ENCODE peak calls at places on chromosome 11, in four cellular contexts. Y is SK-N-SH, P is HepG2, K is K562. V is an unnamed sample. For H3K4me1, the result is how much of the 10 kb centered on the place peaks cover.

GRCh38 chr11:15124528-15124927 is 9.8 kb downstream of the INSC start:
- DNase-seq in Y (no peak), P (no peak), K (no peak), V (no peak)

GRCh38 chr11:120224386-120224785 is 13.6 kb downstream of the OAF start:
- DNase-seq in Y (no peak), P (no peak), K (no peak), V (no peak)

GRCh38 chr11:75223954-75224643 is 16.5 kb upstream of the TPBGL start:
- DNase-seq in Y (no peak), P (peak), K (peak), V (no peak)

GRCh38 chr11:85783758-85784157 is 27.2 kb downstream of the SYTL2 start:
- DNase-seq in Y (no peak), P (no peak), K (no peak), V (no peak)

GRCh38 chr11:128949791-128950454 is 7.3 kb upstream of the TP53AIP1 start:
- DNase-seq in Y (no peak), P (no peak), K (no peak), V (no peak)

GRCh38 chr11:34250732-34251639 is 106.8 kb downstream of the ABTB2 start:
- DNase-seq in Y (peak), P (no peak), K (peak), V (peak)

GRCh38 chr11:64947202-64947814 is 11.6 kb upstream of the GPHA2 start:
- DNase-seq in Y (no peak), P (no peak), K (peak), V (no peak)

GRCh38 chr11:59802639-59803176 is 7.9 kb downstream of the MRPL16 start:
- DNase-seq in Y (peak), P (peak), K (peak), V (peak)

GRCh38 chr11:23688835-23689234 is 808.0 kb upstream of the LUZP2 start:
- DNase-seq in Y (no peak), P (no peak), K (no peak), V (no peak)

GRCh38 chr11:117300301-117300700 is 9.2 kb downstream of the BACE1-AS start:
- DNase-seq in Y (peak), P (peak), K (no peak), V (no peak)

GRCh38 chr11:102986815-102987214 is 31.3 kb upstream of the MMP13 start:
- DNase-seq in Y (no peak), P (no peak), K (no peak), V (no peak)

GRCh38 chr11:76772100-76772782 is 10.9 kb upstream of the TSKU start:
- DNase-seq in Y (no peak), P (peak), K (no peak), V (no peak)

GRCh38 chr11:33461726-33462125 is 204.5 kb downstream of the HIPK3 start:
- DNase-seq in Y (no peak), P (no peak), K (no peak), V (no peak)

GRCh38 chr11:12721816-12722604 is 47.8 kb downstream of the TEAD1 start:
- DNase-seq in Y (no peak), P (no peak), K (no peak), V (no peak)

GRCh38 chr11:96794152-96794551 is 404.3 kb downstream of the JRKL start:
- DNase-seq in Y (no peak), P (no peak), K (no peak), V (no peak)

GRCh38 chr11:130585545-130585944 is 137.1 kb downstream of the ADAMTS15 start:
- DNase-seq in Y (no peak), P (no peak), K (no peak), V (no peak)

GRCh38 chr11:21963013-21963412 is 229.9 kb upstream of the ANO5 start:
- DNase-seq in Y (no peak), P (no peak), K (no peak), V (no peak)

GRCh38 chr11:6635082-6635932 is 16.1 kb upstream of the TPP1 start:
- DNase-seq in Y (no peak), P (peak), K (peak), V (no peak)

GRCh38 chr11:121892863-121893262 is 223.2 kb downstream of the BLID start:
- DNase-seq in Y (no peak), P (no peak), K (no peak), V (no peak)

GRCh38 chr11:14300661-14301304 is 58.2 kb downstream of the RRAS2 start:
- DNase-seq in Y (peak), P (peak), K (peak), V (peak)

GRCh38 chr11:125410091-125410490 is 86.0 kb downstream of the FEZ1 start:
- DNase-seq in Y (peak), P (no peak), K (no peak), V (no peak)

GRCh38 chr11:59205664-59206063 is 7.1 kb downstream of the MPEG1 start:
- DNase-seq in Y (no peak), P (no peak), K (no peak), V (no peak)

GRCh38 chr11:67374571-67375276 is 1.3 kb upstream of the CLCF1 start:
- DNase-seq in Y (no peak), P (no peak), K (no peak), V (no peak)

GRCh38 chr11:67375320-67376021 is 2.1 kb upstream of the CLCF1 start:
- DNase-seq in Y (no peak), P (no peak), K (no peak), V (no peak)

GRCh38 chr11:67376873-67377808 is 3.7 kb upstream of the CLCF1 start:
- DNase-seq in Y (no peak), P (no peak), K (no peak), V (no peak)

GRCh38 chr11:67376421-67376820 is 3.0 kb upstream of the CLCF1 start:
- DNase-seq in Y (no peak), P (no peak), K (no peak), V (no peak)

DNA sequence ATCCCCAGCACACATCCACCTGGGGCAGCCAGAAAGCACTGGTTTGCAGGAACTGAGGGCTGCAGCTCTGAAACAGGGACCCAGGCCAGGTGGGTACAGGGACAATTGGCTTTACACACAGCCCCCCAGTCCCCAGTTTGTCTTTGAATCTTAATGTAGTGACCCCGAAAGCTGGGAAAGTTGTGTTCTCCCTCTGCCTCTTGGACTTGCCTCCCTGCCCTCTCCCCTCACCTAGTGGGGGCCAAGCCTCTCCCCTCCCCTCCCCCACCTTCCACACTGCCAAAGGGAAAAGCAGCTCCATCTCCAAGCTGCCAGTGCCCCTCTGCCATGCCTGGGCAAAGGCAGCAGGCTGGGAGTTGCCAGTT is 2.6 kb upstream of the CLCF1 start:
- DNase-seq in Y (no peak), P (no peak), K (no peak), V (no peak)
- H3K4me1 ChIP-seq in Y (under half), P (under half), K (half or more), V (half or more)

DNA sequence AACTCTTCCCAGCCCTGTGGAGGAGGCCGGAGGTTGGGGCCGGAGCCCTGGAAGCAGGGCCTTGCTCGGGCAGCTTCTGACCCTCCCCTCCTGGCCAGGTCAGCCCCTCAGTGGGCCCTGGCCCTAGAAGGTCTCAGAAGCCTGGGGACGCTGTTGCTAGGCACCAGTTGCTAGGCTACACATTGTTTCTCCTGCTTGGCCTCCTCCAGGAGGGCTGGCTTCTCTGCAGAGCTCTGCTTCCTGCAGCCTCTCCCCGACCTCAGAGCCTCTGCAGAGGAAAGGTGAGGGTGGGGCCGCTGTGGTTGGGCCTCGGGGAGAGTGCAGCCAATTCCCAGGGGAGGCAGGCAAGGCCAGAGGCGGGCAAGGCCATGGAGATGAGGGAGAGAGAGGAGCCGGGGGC is 27.6 kb upstream of the LRRC10B start:
- DNase-seq in Y (peak), P (no peak), K (peak), V (no peak)
- TF ChIP-seq ELF1 in Y (no peak), P (no peak), K (no peak), V (no peak)

GRCh38 chr11:115360186-115360824 is 143.9 kb downstream of the CADM1 start:
- DNase-seq in Y (no peak), P (no peak), K (no peak), V (no peak)
- TF ChIP-seq ZBTB33 in Y (no peak), P (no peak), K (no peak), V (no peak)

GRCh38 chr11:709109-709997 is 3.3 kb downstream of the EPS8L2 start:
- DNase-seq in Y (peak), P (no peak), K (no peak), V (no peak)
- H3K4me1 ChIP-seq in Y (under half), P (half or more), K (half or more), V (half or more)